ENCODE peak calls at places on chromosomes 4 and X, in eight cellular contexts. B, G, U, F, C, L, R and X are unnamed samples.
A peak's percentile ranks its signal among the peaks of the same experiment; 100 is the strongest.

GRCh38 chrX:46961574-46962279 is 49.5 kb downstream of the JADE3 start:
- DNase-seq in B (no peak), G (peak; percentile 11), U (no peak), F (peak; percentile 63), C (no peak), L (no peak), R (no peak), X (no peak)

GRCh38 chrX:29496636-29497180 is 718.7 kb upstream of the MAGEB2 start:
- DNase-seq in B (no peak), G (no peak), U (no peak), F (no peak), C (no peak), L (no peak), R (peak; percentile 18), X (peak; percentile 25)

GRCh38 chr4:24330198-24330972 is 254.0 kb downstream of the DHX15 start:
- DNase-seq in B (no peak), G (no peak), U (no peak), F (no peak), C (no peak), L (no peak), R (peak; percentile 83), X (no peak)

GRCh38 chr4:157907224-157907623 is 265.6 kb downstream of the GASK1B start:
- DNase-seq in B (no peak), G (no peak), U (no peak), F (no peak), C (no peak), L (no peak), R (no peak), X (no peak)

GRCh38 chrX:145630806-145631435 is 186.7 kb upstream of the SLITRK2 start:
- DNase-seq in B (no peak), G (no peak), U (no peak), F (no peak), C (no peak), L (no peak), R (no peak), X (no peak)

GRCh38 chr4:6095023-6095817 is 77.0 kb upstream of the C4orf50 start:
- DNase-seq in B (no peak), G (no peak), U (no peak), F (no peak), C (peak; percentile 42), L (no peak), R (no peak), X (no peak)

GRCh38 chr4:121192500-121192899 is 28.4 kb upstream of the TNIP3 start:
- DNase-seq in B (no peak), G (peak; percentile 1), U (peak; percentile 17), F (no peak), C (peak; percentile 66), L (no peak), R (peak; percentile 27), X (peak; percentile 8)

GRCh38 chr4:78704981-78705757 is 71.0 kb upstream of the BMP2K start:
- DNase-seq in B (no peak), G (no peak), U (no peak), F (no peak), C (no peak), L (no peak), R (peak; percentile 61), X (peak; percentile 22)

GRCh38 chr4:80255374-80256095 is 10.9 kb upstream of the FGF5 start:
- DNase-seq in B (no peak), G (no peak), U (no peak), F (no peak), C (no peak), L (no peak), R (peak; percentile 70), X (no peak)

GRCh38 chrX:28697732-28698131 is 110.5 kb downstream of the IL1RAPL1 start:
- DNase-seq in B (no peak), G (no peak), U (no peak), F (no peak), C (no peak), L (no peak), R (no peak), X (no peak)

GRCh38 chr4:159216834-159217233 is 114.0 kb downstream of the RAPGEF2 start:
- DNase-seq in B (no peak), G (peak; percentile 15), U (no peak), F (no peak), C (no peak), L (no peak), R (no peak), X (no peak)

GRCh38 chr4:150323551-150324325 is 245.5 kb downstream of the DCLK2 start:
- DNase-seq in B (no peak), G (no peak), U (no peak), F (no peak), C (no peak), L (no peak), R (peak; percentile 36), X (no peak)

GRCh38 chr4:7206856-7207567 is 14.7 kb downstream of the SORCS2 start:
- DNase-seq in B (no peak), G (no peak), U (peak; percentile 81), F (peak; percentile 44), C (no peak), L (peak; percentile 89), R (peak; percentile 70), X (peak; percentile 62)

GRCh38 chr4:94642561-94642866 is 115.2 kb upstream of the BMPR1B start:
- DNase-seq in B (no peak), G (no peak), U (no peak), F (no peak), C (no peak), L (no peak), R (peak; percentile 45), X (no peak)

GRCh38 chrX:50067435-50068292 is 133.1 kb downstream of the AKAP4 start:
- DNase-seq in B (no peak), G (peak; percentile 76), U (peak; percentile 20), F (peak; percentile 47), C (no peak), L (no peak), R (peak; percentile 1), X (no peak)

GRCh38 chr4:35365186-35365585 is 879.1 kb downstream of the ARAP2 start:
- DNase-seq in B (no peak), G (no peak), U (no peak), F (no peak), C (no peak), L (no peak), R (no peak), X (no peak)

GRCh38 chr4:153294631-153295030 is 49.9 kb upstream of the MND1 start:
- DNase-seq in B (no peak), G (no peak), U (no peak), F (no peak), C (no peak), L (no peak), R (no peak), X (no peak)

GRCh38 chr4:76990288-76991080 is 40.9 kb downstream of the SEPTIN11 start:
- DNase-seq in B (no peak), G (no peak), U (no peak), F (no peak), C (no peak), L (no peak), R (peak; percentile 83), X (peak; percentile 75)

GRCh38 chr4:26088433-26088928 is 174.5 kb downstream of the SMIM20 start:
- DNase-seq in B (no peak), G (no peak), U (no peak), F (no peak), C (peak; percentile 34), L (no peak), R (peak; percentile 95), X (peak; percentile 40)